ENCODE peak calls at places on chromosomes 5 and 9, in eight cellular contexts. G is neuronal stem cell; C is psoas muscle; O is fibroblast of lung; L is adipocyte; X is CD4-positive, alpha-beta memory T cell; Y is esophagus squamous epithelium; F is aorta. I is an unnamed sample. For H3K36me3, the result is how much of the 10 kb centered on the place peaks cover.

GRCh38 chr5:378976-379742 is 57.6 kb downstream of the AHRR start:
- DNase-seq in X (no peak), C (no peak), F (peak), Y (no peak), L (no peak), G (no peak), O (peak), I (no peak)

GRCh38 chr9:127186799-127187198 is 64.4 kb upstream of the ANGPTL2 start:
- DNase-seq in O (no peak), X (no peak), G (no peak), F (no peak), C (no peak), Y (no peak), L (no peak), I (no peak)

GRCh38 chr5:41908374-41909079 is 4.4 kb downstream of the RIMOC1 start:
- DNase-seq in C (no peak), X (no peak), O (peak), G (no peak), Y (no peak), F (no peak), L (peak), I (no peak)

GRCh38 chr9:128552744-128553221 is 396 bp downstream of the SPTAN1 start:
- DNase-seq in X (no peak), C (peak), O (peak), Y (no peak), G (peak), F (peak), L (peak), I (peak)

GRCh38 chr9:127201731-127202130 is 62.8 kb upstream of the GARNL3 start:
- DNase-seq in X (no peak), Y (no peak), G (no peak), C (peak), F (peak), L (no peak), O (no peak), I (no peak)

GRCh38 chr9:75937859-75938258 is 47.4 kb downstream of the PCSK5 start:
- DNase-seq in C (no peak), X (no peak), L (no peak), G (no peak), O (peak), F (no peak), Y (no peak), I (no peak)

GRCh38 chr5:171736976-171737848 is 48.4 kb upstream of the SMIM23 start:
- DNase-seq in L (peak), G (no peak), X (no peak), O (no peak), C (peak), Y (no peak), F (no peak), I (peak)

GRCh38 chr9:112380102-112380581 is at the start of gene HSDL2:
- DNase-seq in Y (no peak), L (peak), C (no peak), F (peak), X (no peak), G (no peak), O (peak), I (peak)

GRCh38 chr9:88660611-88661010 is 125.6 kb downstream of the NXNL2 start:
- DNase-seq in L (peak), X (no peak), O (peak), G (no peak), Y (no peak), C (no peak), F (no peak), I (no peak)

GRCh38 chr9:131187957-131188356 is 62.6 kb downstream of the NUP214 start:
- DNase-seq in X (no peak), C (no peak), O (no peak), F (no peak), G (no peak), Y (no peak), L (no peak), I (no peak)

DNA sequence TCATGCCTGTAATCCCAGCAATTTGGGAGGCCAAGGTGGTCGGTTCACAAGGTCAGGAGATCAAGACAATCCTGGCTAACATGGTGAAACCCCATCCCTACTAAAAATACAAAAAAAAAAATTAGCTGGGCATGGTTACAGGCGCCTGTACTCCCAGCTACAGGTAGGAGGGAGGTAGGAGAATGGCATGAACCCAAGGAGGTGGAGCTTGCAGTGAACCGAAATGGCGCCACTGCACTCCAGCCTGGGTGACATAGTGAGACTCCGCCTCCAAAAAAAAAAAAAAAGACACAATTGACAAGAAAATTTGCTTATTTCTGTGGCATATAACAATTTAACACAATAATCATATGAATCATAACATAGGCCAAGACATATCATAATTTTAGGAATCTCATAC is 35.3 kb upstream of the ZNF131 start:
- DNase-seq in F (no peak), X (no peak), Y (no peak), G (no peak), O (no peak), L (no peak), C (no peak), I (no peak)
- H3K36me3 ChIP-seq in F (under half), X (under half), Y (under half), G (under half), O (under half), L (under half), C (under half), I (under half)

GRCh38 chr5:60488466-60489130 is 211.4 kb downstream of the DEPDC1B start:
- DNase-seq in F (no peak), O (peak), G (no peak), X (no peak), Y (no peak), C (no peak), L (peak), I (no peak)
- H3K4me3 ChIP-seq in F (peak), O (no peak), G (no peak), X (no peak), Y (peak), C (no peak), L (no peak), I (peak)

DNA sequence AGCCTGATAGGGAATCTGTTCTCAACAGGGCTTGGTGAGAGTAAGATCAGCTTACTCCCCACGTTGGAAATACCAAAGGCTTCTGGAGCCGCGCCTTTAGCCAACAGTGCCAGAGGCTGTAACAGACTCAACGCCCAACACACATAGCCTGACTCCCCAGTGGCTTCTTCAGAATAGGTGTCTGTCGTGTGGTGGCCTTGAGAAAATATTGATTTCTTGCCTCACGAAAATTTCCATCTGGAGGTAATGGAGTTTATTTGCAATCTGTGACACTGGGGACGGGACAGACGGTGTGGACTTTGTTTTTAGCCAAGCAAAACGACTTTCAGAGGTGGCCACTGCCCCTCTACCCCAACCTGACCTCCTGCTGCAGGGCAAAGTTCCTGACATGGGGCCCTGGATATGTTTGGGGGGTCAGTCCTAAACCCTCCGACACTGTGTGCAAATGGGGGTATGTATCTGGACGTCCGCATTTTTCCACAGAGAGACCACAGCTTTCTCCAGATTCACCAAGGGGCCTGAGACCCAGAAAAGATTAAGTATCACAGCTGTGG is 189.3 kb downstream of the CDK5RAP2 start:
- DNase-seq in L (no peak), X (no peak), G (no peak), O (no peak), Y (no peak), F (no peak), C (no peak), I (no peak)
- H3K36me3 ChIP-seq in L (half or more), X (half or more), G (half or more), O (under half), Y (under half), F (under half), C (half or more), I (under half)

GRCh38 chr5:72109625-72110024 is 2.4 kb downstream of the MAP1B start:
- DNase-seq in O (peak), L (peak), Y (no peak), F (peak), X (no peak), C (no peak), G (no peak), I (peak)
- H3K4me3 ChIP-seq in O (peak), L (peak), Y (peak), F (peak), X (no peak), C (peak), G (peak), I (peak)

GRCh38 chr9:86328153-86328552 is 26.1 kb downstream of the TUT7 start:
- DNase-seq in C (no peak), L (no peak), X (no peak), G (peak), F (no peak), Y (no peak), O (no peak), I (no peak)

GRCh38 chr9:86329649-86330048 is 24.6 kb downstream of the TUT7 start:
- DNase-seq in F (no peak), O (peak), G (no peak), L (no peak), X (no peak), C (no peak), Y (no peak), I (no peak)

GRCh38 chr9:86324901-86325300 is 29.3 kb downstream of the TUT7 start:
- DNase-seq in C (no peak), O (peak), L (no peak), F (no peak), Y (no peak), G (no peak), X (no peak), I (no peak)

GRCh38 chr9:86324308-86324707 is 29.9 kb downstream of the TUT7 start:
- DNase-seq in G (no peak), C (no peak), Y (no peak), X (no peak), O (peak), F (no peak), L (peak), I (no peak)

DNA sequence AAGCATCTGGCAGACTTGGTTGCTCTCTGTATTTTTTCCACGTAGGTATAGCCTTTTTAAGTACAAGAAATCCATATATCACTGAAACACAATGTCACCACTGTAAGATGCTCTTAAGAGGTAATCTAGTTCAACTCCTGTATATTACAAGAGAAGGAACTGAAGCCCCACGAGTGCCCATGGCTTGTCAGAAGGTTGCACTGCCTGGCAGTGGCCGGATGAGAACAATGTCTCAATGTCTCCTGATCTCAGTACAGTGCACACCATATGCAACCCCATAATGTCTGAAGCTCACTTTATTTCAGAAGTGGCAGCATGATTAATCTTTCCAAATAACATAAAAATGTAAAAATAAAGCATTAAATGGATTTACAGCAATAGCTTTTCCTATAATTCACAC is 27.7 kb downstream of the TUT7 start:
- DNase-seq in F (no peak), X (no peak), G (no peak), O (no peak), Y (no peak), L (no peak), C (no peak), I (no peak)
- H3K36me3 ChIP-seq in F (under half), X (half or more), G (half or more), O (under half), Y (under half), L (half or more), C (half or more), I (half or more)

GRCh38 chr5:2750758-2751464 is 566 bp downstream of the IRX2 start:
- DNase-seq in Y (no peak), L (no peak), X (no peak), C (no peak), F (no peak), O (peak), G (no peak), I (no peak)

GRCh38 chr5:2750026-2750757 is 1.3 kb downstream of the IRX2 start:
- DNase-seq in F (no peak), X (no peak), L (no peak), Y (no peak), O (no peak), C (no peak), G (no peak), I (no peak)

GRCh38 chr5:2748180-2748840 is 3.2 kb downstream of the IRX2 start:
- DNase-seq in Y (no peak), L (no peak), O (no peak), X (no peak), G (no peak), F (no peak), C (no peak), I (no peak)

GRCh38 chr5:2748841-2749513 is 2.5 kb downstream of the IRX2 start:
- DNase-seq in X (no peak), Y (no peak), G (no peak), C (no peak), O (no peak), L (no peak), F (no peak), I (no peak)

GRCh38 chr5:2749514-2750025 is 1.9 kb downstream of the IRX2 start:
- DNase-seq in L (no peak), G (no peak), O (peak), X (no peak), Y (no peak), F (no peak), C (no peak), I (no peak)
- H3K4me3 ChIP-seq in L (peak), G (peak), O (no peak), X (no peak), Y (no peak), F (no peak), C (no peak), I (no peak)

DNA sequence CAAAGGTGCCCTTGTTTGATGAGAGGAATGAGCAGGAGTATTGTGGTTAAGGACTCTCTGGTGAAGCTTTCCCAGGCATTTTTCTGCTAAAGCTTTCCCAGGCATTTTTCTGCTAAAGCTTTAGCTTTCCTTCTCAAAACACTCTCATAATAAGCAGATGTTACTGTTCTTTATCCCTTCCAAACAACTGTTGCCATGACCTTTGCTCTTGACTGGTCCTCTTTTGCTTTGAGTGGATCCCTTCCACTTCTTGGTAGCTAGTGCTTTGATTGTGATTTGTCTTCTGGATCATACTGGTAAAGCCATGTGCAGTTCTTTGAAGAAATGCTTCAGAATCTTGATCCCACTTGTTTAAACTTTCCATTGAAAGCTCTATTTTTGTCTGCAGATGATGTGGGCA is 85.8 kb downstream of the GPBP1 start:
- DNase-seq in O (no peak), Y (no peak), C (no peak), G (no peak), L (no peak), X (no peak), F (no peak), I (no peak)
- H3K36me3 ChIP-seq in O (under half), Y (under half), C (half or more), G (half or more), L (half or more), X (under half), F (under half), I (under half)

I was measured in tibial artery.